ENCODE peak calls at places on chromosomes 7 and 10, in four cellular contexts. Y, J, W and N are unnamed samples.

GRCh38 chr10:78700413-78700812 is 368.4 kb upstream of the ZMIZ1 start:
- DNase-seq in Y (no peak), J (no peak), W (peak; percentile 22), N (no peak)

GRCh38 chr7:27901028-27901760 is 161.2 kb downstream of the TAX1BP1 start:
- DNase-seq in Y (no peak), J (no peak), W (no peak), N (no peak)

GRCh38 chr10:120162471-120162870 is 269.9 kb downstream of the SEC23IP start:
- DNase-seq in Y (no peak), J (no peak), W (no peak), N (no peak)

GRCh38 chr7:10083766-10084165 is 889.9 kb upstream of the PHF14 start:
- DNase-seq in Y (no peak), J (peak; percentile 33), W (no peak), N (no peak)

GRCh38 chr10:11404931-11405330 is 206.5 kb downstream of the USP6NL start:
- DNase-seq in Y (no peak), J (no peak), W (no peak), N (no peak)

GRCh38 chr10:28719789-28720436 is 42.6 kb downstream of the BAMBI start:
- DNase-seq in Y (peak; percentile 41), J (no peak), W (no peak), N (no peak)

GRCh38 chr10:9096288-9096687 is 1041.8 kb downstream of the GATA3 start:
- DNase-seq in Y (no peak), J (no peak), W (no peak), N (no peak)

GRCh38 chr7:141789917-141790316 is at the start of gene TAS2R5:
- DNase-seq in Y (no peak), J (no peak), W (no peak), N (no peak)

GRCh38 chr10:103470755-103471653 is 8.0 kb downstream of the CALHM3 start:
- DNase-seq in Y (peak; percentile 65), J (no peak), W (peak; percentile 71), N (no peak)

GRCh38 chr10:46544989-46545791 is 11.3 kb downstream of the GPRIN2 start:
- DNase-seq in Y (peak; percentile 50), J (peak; percentile 84), W (peak; percentile 18), N (no peak)

GRCh38 chr10:133358162-133358919 is 522 bp upstream of the FUOM start:
- DNase-seq in Y (no peak), J (peak; percentile 60), W (no peak), N (no peak)

GRCh38 chr7:128099204-128099671 is 68.0 kb upstream of the LRRC4 start:
- DNase-seq in Y (peak; percentile 78), J (no peak), W (no peak), N (no peak)

GRCh38 chr7:24812313-24812945 is 55.2 kb upstream of the GSDME start:
- DNase-seq in Y (peak; percentile 73), J (peak; percentile 72), W (peak; percentile 61), N (peak; percentile 67)

GRCh38 chr10:89793649-89794254 is 92.4 kb downstream of the KIF20B start:
- DNase-seq in Y (peak; percentile 65), J (peak; percentile 86), W (no peak), N (peak; percentile 59)

GRCh38 chr7:77687100-77687746 is 9.0 kb upstream of the RSBN1L start:
- DNase-seq in Y (no peak), J (no peak), W (no peak), N (no peak)

GRCh38 chr7:155466814-155467675 is 9.1 kb downstream of the EN2 start:
- DNase-seq in Y (no peak), J (peak; percentile 95), W (no peak), N (no peak)

GRCh38 chr7:141700848-141701371 is 1.1 kb downstream of the DENND11 start:
- DNase-seq in Y (no peak), J (peak; percentile 65), W (no peak), N (no peak)

GRCh38 chr10:116403740-116404250 is 23.9 kb upstream of the PNLIPRP3 start:
- DNase-seq in Y (no peak), J (peak; percentile 7), W (no peak), N (no peak)

GRCh38 chr7:13049946-13050345 is 362.5 kb downstream of the ARL4A start:
- DNase-seq in Y (no peak), J (no peak), W (no peak), N (no peak)

GRCh38 chr7:32761451-32762320 is 129.9 kb downstream of the KBTBD2 start:
- DNase-seq in Y (no peak), J (peak; percentile 73), W (no peak), N (no peak)

GRCh38 chr10:132562177-132562915 is 24.8 kb downstream of the INPP5A start:
- DNase-seq in Y (no peak), J (no peak), W (no peak), N (no peak)

GRCh38 chr7:86904949-86905834 is 154.3 kb downstream of the ELAPOR2 start:
- DNase-seq in Y (peak; percentile 50), J (peak; percentile 67), W (no peak), N (peak; percentile 8)

GRCh38 chr10:61904711-61905445 is 3.4 kb downstream of the ARID5B start:
- DNase-seq in Y (peak; percentile 43), J (peak; percentile 48), W (peak; percentile 30), N (peak; percentile 43)

GRCh38 chr7:37311282-37311868 is 137.3 kb downstream of the ELMO1 start:
- DNase-seq in Y (no peak), J (no peak), W (no peak), N (no peak)

GRCh38 chr10:27998954-27999275 is at the start of gene ODAD2:
- DNase-seq in Y (no peak), J (peak; percentile 70), W (no peak), N (peak; percentile 12)

GRCh38 chr7:46786221-46786951 is 795.5 kb downstream of the TNS3 start:
- DNase-seq in Y (no peak), J (peak; percentile 55), W (no peak), N (no peak)

GRCh38 chr10:12377891-12378290 is 28.5 kb downstream of the CAMK1D start:
- DNase-seq in Y (no peak), J (no peak), W (no peak), N (no peak)

GRCh38 chr7:121137580-121137979 is 149.1 kb downstream of the CPED1 start:
- DNase-seq in Y (no peak), J (no peak), W (no peak), N (no peak)

GRCh38 chr10:112831826-112832225 is 118.2 kb upstream of the TCF7L2 start:
- DNase-seq in Y (no peak), J (peak; percentile 55), W (no peak), N (no peak)

GRCh38 chr10:98748298-98748697 is 301.6 kb upstream of the HPS1 start:
- DNase-seq in Y (peak; percentile 73), J (peak; percentile 83), W (no peak), N (peak; percentile 50)

GRCh38 chr7:98193474-98194180 is 17.6 kb upstream of the BHLHA15 start:
- DNase-seq in Y (no peak), J (no peak), W (no peak), N (no peak)

GRCh38 chr7:102908676-102909075 is 4.1 kb upstream of the LRRC17 start:
- DNase-seq in Y (no peak), J (no peak), W (no peak), N (no peak)

GRCh38 chr10:24552346-24553016 is 171.2 kb downstream of the ARHGAP21 start:
- DNase-seq in Y (peak; percentile 87), J (peak; percentile 98), W (peak; percentile 79), N (no peak)

GRCh38 chr10:102752934-102753664 is 9.4 kb downstream of the WBP1L start:
- DNase-seq in Y (peak; percentile 50), J (peak; percentile 75), W (no peak), N (peak; percentile 43)

GRCh38 chr7:30708983-30709382 is 26.7 kb upstream of the CRHR2 start:
- DNase-seq in Y (no peak), J (no peak), W (no peak), N (no peak)

GRCh38 chr10:125343118-125343752 is 182.9 kb upstream of the CTBP2 start:
- DNase-seq in Y (peak; percentile 18), J (peak; percentile 66), W (peak; percentile 21), N (no peak)

GRCh38 chr10:19816420-19817250 is at the start of gene PLXDC2:
- DNase-seq in Y (no peak), J (peak; percentile 61), W (peak; percentile 50), N (no peak)

DNA sequence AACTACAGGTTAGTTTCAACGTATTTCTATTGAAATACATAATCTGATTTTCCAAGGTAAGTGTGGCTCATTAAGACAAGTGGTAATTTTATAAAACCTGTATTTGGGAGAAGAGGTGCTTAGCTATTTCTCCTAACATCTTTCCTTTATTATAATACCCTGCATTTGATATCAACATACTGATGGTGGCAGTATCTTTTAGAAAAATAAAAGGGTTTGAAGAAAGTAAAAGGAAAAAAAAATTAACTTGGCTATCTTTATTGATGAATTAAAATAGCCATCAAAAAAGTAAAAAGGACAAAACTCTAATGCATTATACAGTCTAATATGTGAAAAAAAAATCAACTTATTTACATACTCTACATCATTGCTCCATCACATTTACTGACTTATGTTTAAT is 68.0 kb downstream of the NRBF2 start:
- DNase-seq in Y (no peak), J (no peak), W (no peak), N (no peak)
- H3K4me1 ChIP-seq in Y (no peaks in the 10 kb centered on the region), J (peaks cover 46% of the 10 kb centered on the region), W (no peaks in the 10 kb centered on the region), N (peaks cover 39% of the 10 kb centered on the region)

DNA sequence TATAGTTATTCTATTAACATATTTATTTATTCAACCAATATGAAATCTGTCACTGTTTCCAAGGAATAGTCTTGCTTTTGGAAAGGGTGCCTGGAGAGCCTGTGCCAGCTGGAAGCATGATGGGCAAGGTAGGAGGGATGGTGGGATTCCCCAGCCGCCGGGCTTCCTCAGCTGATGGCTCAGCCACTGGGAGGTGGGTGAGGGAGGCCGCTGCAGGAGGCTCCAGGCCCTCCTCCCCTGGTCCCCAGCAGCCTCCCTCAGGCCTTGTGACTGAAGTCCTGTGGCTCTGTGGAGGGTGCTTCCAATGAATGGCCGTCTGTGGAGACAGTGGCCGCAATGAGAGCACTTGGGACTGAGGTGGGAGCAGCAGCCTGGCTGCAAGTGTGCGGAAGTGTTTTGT is 27.0 kb downstream of the SPAG6 start:
- DNase-seq in Y (no peak), J (no peak), W (no peak), N (no peak)
- H3K4me1 ChIP-seq in Y (peaks cover 25% of the 10 kb centered on the region), J (no peaks in the 10 kb centered on the region), W (no peaks in the 10 kb centered on the region), N (peaks cover 1% of the 10 kb centered on the region)

GRCh38 chr10:69392481-69393000 is 24.2 kb downstream of the TACR2 start:
- DNase-seq in Y (peak; percentile 92), J (peak; percentile 97), W (peak; percentile 88), N (peak; percentile 81)

GRCh38 chr10:69391158-69391557 is 25.6 kb downstream of the TACR2 start:
- DNase-seq in Y (no peak), J (no peak), W (no peak), N (no peak)

GRCh38 chr10:69397972-69398371 is 18.7 kb downstream of the TACR2 start:
- DNase-seq in Y (no peak), J (no peak), W (no peak), N (no peak)

GRCh38 chr10:69389827-69390490 is 26.8 kb downstream of the TACR2 start:
- DNase-seq in Y (peak; percentile 74), J (peak; percentile 85), W (no peak), N (no peak)

GRCh38 chr10:69394020-69394419 is 22.7 kb downstream of the TACR2 start:
- DNase-seq in Y (no peak), J (no peak), W (no peak), N (no peak)
- H3K4me1 ChIP-seq in Y (peaks cover 17% of the 10 kb centered on the region), J (peaks cover 30% of the 10 kb centered on the region), W (no peaks in the 10 kb centered on the region), N (no peaks in the 10 kb centered on the region)

DNA sequence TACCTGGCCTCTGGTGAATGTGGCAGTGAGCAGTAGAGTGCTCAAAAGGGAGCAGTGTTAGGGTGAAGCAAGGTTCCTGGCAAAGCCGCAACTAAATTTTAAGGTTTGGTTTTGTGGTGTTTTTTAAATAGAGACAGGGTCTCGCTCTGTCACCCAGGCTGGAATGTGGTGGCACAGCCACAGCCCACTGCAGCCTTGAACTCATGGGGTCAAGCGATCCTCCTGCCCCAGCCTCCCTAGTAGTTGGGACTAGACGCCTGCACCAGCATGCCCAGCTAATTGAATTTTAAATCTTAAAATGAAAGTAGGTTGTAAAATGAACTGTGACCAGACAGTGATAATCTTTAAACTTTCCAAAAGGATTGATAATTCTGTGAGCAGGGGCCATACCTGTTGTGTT is 130.4 kb downstream of the CCNY start:
- DNase-seq in Y (no peak), J (no peak), W (no peak), N (no peak)
- H3K4me1 ChIP-seq in Y (peaks cover 69% of the 10 kb centered on the region), J (peaks cover 72% of the 10 kb centered on the region), W (peaks cover 4% of the 10 kb centered on the region), N (peaks cover 66% of the 10 kb centered on the region)